ENCODE peak calls at places on chromosomes 5 and 9, in nine cellular contexts. M is A673, S is foreskin fibroblast, V is uterus, H is left ventricle myocardium inferior, K is body of pancreas, J is fibroblast of pulmonary artery, X is astrocyte, B is Peyer's patch. G is an unnamed sample.

GRCh38 chr5:91132552-91132951 is 250.6 kb downstream of the ARRDC3 start:
- DNase-seq in M (no peak), S (no peak), V (no peak), H (no peak), K (no peak), J (no peak), X (no peak), B (no peak), G (no peak)

GRCh38 chr9:81578606-81579005 is 110.7 kb downstream of the TLE1 start:
- DNase-seq in M (no peak), S (peak), V (no peak), H (no peak), K (no peak), J (no peak), X (peak), B (no peak), G (no peak)

GRCh38 chr5:170491479-170491878 is 12.3 kb upstream of the KCNIP1 start:
- DNase-seq in M (peak), S (peak), V (no peak), H (no peak), K (peak), J (peak), X (peak), B (no peak), G (no peak)

GRCh38 chr9:135184661-135185459 is 97.4 kb downstream of the OLFM1 start:
- DNase-seq in M (no peak), S (no peak), V (no peak), H (no peak), K (no peak), J (no peak), X (no peak), B (no peak), G (no peak)

GRCh38 chr5:154757647-154758406 is 2.6 kb downstream of the LARP1 start:
- DNase-seq in M (no peak), S (peak), V (no peak), H (no peak), K (peak), J (no peak), X (peak), B (peak), G (no peak)

GRCh38 chr9:113155911-113156559 is 5.2 kb downstream of the SLC31A2 start:
- DNase-seq in M (no peak), S (no peak), V (no peak), H (no peak), K (no peak), J (no peak), X (no peak), B (peak), G (no peak)

GRCh38 chr9:21395778-21396717 is 10.8 kb upstream of the IFNA2 start:
- DNase-seq in M (peak), S (peak), V (peak), H (peak), K (peak), J (peak), X (no peak), B (peak), G (no peak)

GRCh38 chr5:178502401-178503100 is 87.6 kb downstream of the COL23A1 start:
- DNase-seq in M (no peak), S (no peak), V (no peak), H (no peak), K (no peak), J (no peak), X (no peak), B (no peak), G (no peak)

GRCh38 chr9:19133549-19134345 is 6.5 kb upstream of the PLIN2 start:
- DNase-seq in M (no peak), S (peak), V (no peak), H (no peak), K (no peak), J (no peak), X (no peak), B (no peak), G (no peak)

GRCh38 chr5:10140195-10140973 is 109.3 kb downstream of the ATPSCKMT start:
- DNase-seq in M (no peak), S (peak), V (no peak), H (no peak), K (no peak), J (peak), X (no peak), B (no peak), G (no peak)

GRCh38 chr9:93060746-93061259 is 2.3 kb downstream of the SUSD3 start:
- DNase-seq in M (no peak), S (peak), V (peak), H (no peak), K (no peak), J (peak), X (peak), B (no peak), G (no peak)

GRCh38 chr9:126682928-126683697 is 69.4 kb downstream of the LMX1B start:
- DNase-seq in M (no peak), S (peak), V (no peak), H (peak), K (no peak), J (no peak), X (no peak), B (no peak), G (no peak)

GRCh38 chr9:92138157-92138959 is 23.1 kb upstream of the SPTLC1 start:
- DNase-seq in M (peak), S (peak), V (peak), H (peak), K (peak), J (peak), X (no peak), B (peak), G (no peak)

GRCh38 chr9:136342191-136343120 is 15.1 kb downstream of the GPSM1 start:
- DNase-seq in M (peak), S (peak), V (peak), H (peak), K (peak), J (peak), X (peak), B (peak), G (no peak)

GRCh38 chr9:112061152-112061740 is 113.9 kb downstream of the SUSD1 start:
- DNase-seq in M (peak), S (peak), V (peak), H (peak), K (peak), J (peak), X (peak), B (peak), G (peak)

GRCh38 chr5:93997562-93997961 is 256.2 kb upstream of the POU5F2 start:
- DNase-seq in M (no peak), S (no peak), V (no peak), H (no peak), K (no peak), J (no peak), X (no peak), B (no peak), G (no peak)

GRCh38 chr5:172463031-172463430 is 8.7 kb upstream of the SH3PXD2B start:
- DNase-seq in M (no peak), S (no peak), V (no peak), H (no peak), K (no peak), J (no peak), X (no peak), B (no peak), G (no peak)

GRCh38 chr5:75524071-75524470 is 12.4 kb downstream of the POLK start:
- DNase-seq in M (no peak), S (peak), V (no peak), H (no peak), K (no peak), J (no peak), X (no peak), B (no peak), G (peak)

GRCh38 chr9:109894444-109894843 is 114.4 kb downstream of the PALM2AKAP2 start:
- DNase-seq in M (no peak), S (no peak), V (no peak), H (no peak), K (no peak), J (no peak), X (no peak), B (no peak), G (no peak)

GRCh38 chr5:206406-206805 is 11.5 kb downstream of the CCDC127 start:
- DNase-seq in M (no peak), S (peak), V (no peak), H (no peak), K (no peak), J (peak), X (peak), B (no peak), G (no peak)

GRCh38 chr9:91151014-91151740 is 210.5 kb downstream of the AUH start:
- DNase-seq in M (no peak), S (peak), V (no peak), H (no peak), K (no peak), J (peak), X (peak), B (peak), G (peak)

GRCh38 chr9:20373263-20373662 is 249.0 kb downstream of the MLLT3 start:
- DNase-seq in M (no peak), S (no peak), V (no peak), H (no peak), K (no peak), J (no peak), X (no peak), B (no peak), G (no peak)

GRCh38 chr5:103327451-103327850 is 68.9 kb downstream of the MACIR start:
- DNase-seq in M (no peak), S (no peak), V (no peak), H (no peak), K (no peak), J (no peak), X (no peak), B (no peak), G (no peak)
- H3K4me3 ChIP-seq in M (no peak), S (no peak), V (no peak), H (no peak), K (no peak), J (no peak), X (no peak), B (no peak), G (no peak)

GRCh38 chr5:148483750-148484149 is 100.0 kb downstream of the FBXO38 start:
- DNase-seq in M (no peak), S (no peak), V (no peak), H (no peak), K (no peak), J (no peak), X (no peak), B (no peak), G (no peak)

GRCh38 chr5:148486456-148486855 is 102.7 kb downstream of the FBXO38 start:
- DNase-seq in M (no peak), S (no peak), V (no peak), H (no peak), K (no peak), J (no peak), X (no peak), B (no peak), G (no peak)

GRCh38 chr5:148482196-148482595 is 98.4 kb downstream of the FBXO38 start:
- DNase-seq in M (no peak), S (no peak), V (no peak), H (no peak), K (no peak), J (peak), X (no peak), B (no peak), G (no peak)

GRCh38 chr5:148484651-148485050 is 100.9 kb downstream of the FBXO38 start:
- DNase-seq in M (no peak), S (peak), V (no peak), H (no peak), K (no peak), J (no peak), X (no peak), B (no peak), G (no peak)

GRCh38 chr5:148482697-148483462 is 99.1 kb downstream of the FBXO38 start:
- DNase-seq in M (peak), S (peak), V (peak), H (peak), K (peak), J (peak), X (peak), B (peak), G (peak)
- TF ChIP-seq CTCF in M (peak), S (peak), V (peak), H (peak), K (peak), J (peak), X (peak), B (no peak), G (peak)

DNA sequence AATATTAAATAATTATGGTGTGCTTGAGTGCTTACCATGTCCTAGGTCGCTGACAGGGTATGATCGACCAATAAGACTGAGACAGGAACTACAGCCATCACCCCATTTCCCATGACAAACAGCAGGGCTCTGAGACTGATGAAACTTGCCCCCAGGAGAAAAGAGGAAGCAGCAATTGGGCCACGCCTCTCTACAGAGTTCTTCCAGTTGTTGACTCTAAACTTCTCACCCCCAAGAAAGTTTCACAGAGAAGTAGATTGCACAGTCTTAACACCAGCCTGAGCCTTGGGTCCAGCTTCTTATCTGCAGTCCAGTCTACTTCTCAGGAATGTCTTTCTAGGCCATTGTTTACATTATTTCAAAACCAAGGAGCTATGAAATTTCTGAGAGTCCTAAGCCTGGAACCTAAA is 182.2 kb upstream of the ANKRD55 start:
- DNase-seq in M (no peak), S (peak), V (no peak), H (peak), K (peak), J (peak), X (peak), B (peak), G (peak)
- H3K4me3 ChIP-seq in M (no peak), S (no peak), V (no peak), H (no peak), K (no peak), J (no peak), X (no peak), B (no peak), G (peak)

GRCh38 chr9:3509926-3510325 is 15.9 kb downstream of the RFX3 start:
- DNase-seq in M (no peak), S (no peak), V (no peak), H (no peak), K (no peak), J (no peak), X (no peak), B (no peak), G (no peak)

GRCh38 chr9:3511537-3511936 is 14.3 kb downstream of the RFX3 start:
- DNase-seq in M (peak), S (no peak), V (no peak), H (no peak), K (no peak), J (no peak), X (no peak), B (no peak), G (no peak)

GRCh38 chr9:3514786-3515185 is 11.0 kb downstream of the RFX3 start:
- DNase-seq in M (no peak), S (no peak), V (no peak), H (no peak), K (no peak), J (no peak), X (no peak), B (no peak), G (no peak)

GRCh38 chr9:3510796-3511195 is 15.0 kb downstream of the RFX3 start:
- DNase-seq in M (no peak), S (no peak), V (no peak), H (no peak), K (no peak), J (no peak), X (no peak), B (no peak), G (no peak)

DNA sequence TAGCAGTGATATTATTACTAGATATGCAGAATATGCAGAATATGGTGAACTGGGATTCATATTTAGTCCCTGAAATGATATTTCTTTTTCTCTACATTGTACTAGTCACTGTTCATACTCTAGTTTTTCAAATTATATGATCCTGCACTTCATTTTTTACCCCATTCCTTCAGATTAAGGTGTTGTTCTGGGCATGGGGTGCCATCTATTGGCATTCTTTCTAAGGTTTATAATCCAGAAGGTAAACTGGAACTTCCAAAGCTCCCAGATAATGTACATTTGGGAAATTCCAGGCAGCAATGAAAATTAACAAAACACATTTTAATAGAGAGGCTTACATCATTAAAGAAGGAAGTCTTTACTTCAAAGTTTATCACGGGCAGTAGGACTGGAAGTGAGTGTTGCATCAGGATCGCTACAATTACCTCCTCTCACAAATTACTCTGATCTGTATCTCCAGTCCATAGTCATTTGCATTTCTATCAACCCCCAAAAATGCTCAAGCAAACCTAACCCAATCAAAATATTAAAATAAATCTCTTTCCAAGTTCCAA is 12.5 kb downstream of the RFX3 start:
- DNase-seq in M (peak), S (no peak), V (no peak), H (no peak), K (no peak), J (no peak), X (no peak), B (no peak), G (no peak)
- TF ChIP-seq CTCF in M (no peak), S (no peak), V (no peak), H (no peak), K (no peak), J (no peak), X (no peak), B (no peak), G (no peak)

DNA sequence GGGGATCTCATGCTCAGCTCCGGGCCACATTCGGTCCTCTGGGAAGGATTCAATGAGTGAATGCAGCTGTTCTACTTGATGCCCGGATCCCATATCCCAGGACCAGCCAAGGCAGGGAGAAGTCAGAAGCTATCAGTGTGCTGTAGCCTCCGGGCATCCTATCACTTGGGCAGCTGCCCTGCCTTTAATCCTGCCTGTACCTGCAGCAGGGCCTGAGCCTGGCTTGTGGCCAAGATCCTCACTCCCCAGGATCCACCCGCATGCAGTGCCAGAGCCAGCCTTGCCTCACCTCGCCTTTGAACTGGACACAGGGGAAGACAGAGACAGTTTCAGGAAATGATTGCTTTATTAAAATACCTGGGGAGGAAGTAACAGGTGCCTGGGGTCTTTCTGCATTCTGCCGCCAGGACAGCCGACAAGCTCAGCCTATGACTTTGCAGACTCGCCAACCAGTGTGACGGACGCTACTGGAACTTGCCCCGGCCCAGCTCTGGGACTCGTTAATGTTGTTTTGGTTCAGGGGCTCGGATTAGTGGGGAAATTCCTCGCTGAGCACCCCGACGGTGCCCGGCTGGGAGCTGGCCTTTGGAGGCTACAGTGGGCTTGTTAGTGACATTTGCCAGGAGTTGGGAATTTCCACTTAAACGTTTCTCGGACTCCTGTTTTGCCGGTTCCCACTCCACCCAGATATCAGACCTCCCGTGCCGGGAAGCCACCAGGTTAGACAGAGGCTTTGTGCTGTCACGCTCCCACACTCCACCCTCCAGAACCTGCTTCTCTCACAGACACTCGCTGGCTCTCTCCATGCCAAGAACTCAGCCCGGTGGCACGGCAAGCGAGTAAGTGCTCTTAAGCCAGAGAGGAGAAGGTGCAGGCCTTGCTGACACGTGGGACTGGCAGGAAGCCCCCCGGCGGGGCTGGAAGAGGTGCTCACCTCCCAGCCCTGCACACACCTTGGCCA is 721 bp downstream of the PTGES start:
- DNase-seq in M (no peak), S (peak), V (no peak), H (peak), K (peak), J (no peak), X (no peak), B (no peak), G (no peak)
- H3K4me3 ChIP-seq in M (peak), S (peak), V (peak), H (peak), K (no peak), J (peak), X (no peak), B (peak), G (no peak)

G was measured in GM12864.